ENCODE peak calls at places on chromosome 18, in five cellular contexts. One of them, this sample, is unnamed.

GRCh38 chr18:10419420-10420103 is 34.9 kb upstream of the APCDD1 start:
- DNase-seq in spleen: no peak
- DNase-seq in CD14-positive monocyte: no peak
- DNase-seq in choroid plexus epithelial cell: peak
- DNase-seq in AG04450: no peak
- DNase-seq in this sample: no peak

GRCh38 chr18:71707985-71708500 is 836.1 kb downstream of the CBLN2 start:
- DNase-seq in spleen: no peak
- DNase-seq in CD14-positive monocyte: no peak
- DNase-seq in choroid plexus epithelial cell: peak
- DNase-seq in AG04450: no peak
- DNase-seq in this sample: no peak

GRCh38 chr18:604771-605170 is 8.0 kb downstream of the CLUL1 start:
- DNase-seq in spleen: no peak
- DNase-seq in CD14-positive monocyte: no peak
- DNase-seq in choroid plexus epithelial cell: no peak
- DNase-seq in AG04450: no peak
- DNase-seq in this sample: no peak

GRCh38 chr18:3250237-3251107 is 2.9 kb downstream of the MYL12A start:
- DNase-seq in spleen: no peak
- DNase-seq in CD14-positive monocyte: no peak
- DNase-seq in choroid plexus epithelial cell: peak
- DNase-seq in AG04450: no peak
- DNase-seq in this sample: no peak

GRCh38 chr18:1917141-1917540 is 654.2 kb downstream of the METTL4 start:
- DNase-seq in spleen: no peak
- DNase-seq in CD14-positive monocyte: no peak
- DNase-seq in choroid plexus epithelial cell: no peak
- DNase-seq in AG04450: no peak
- DNase-seq in this sample: no peak

GRCh38 chr18:74040459-74041332 is 106.9 kb downstream of the FBXO15 start:
- DNase-seq in spleen: peak
- DNase-seq in CD14-positive monocyte: no peak
- DNase-seq in choroid plexus epithelial cell: peak
- DNase-seq in AG04450: no peak
- DNase-seq in this sample: no peak

GRCh38 chr18:62183578-62184195 is 3.2 kb downstream of the PIGN start:
- DNase-seq in spleen: no peak
- DNase-seq in CD14-positive monocyte: no peak
- DNase-seq in choroid plexus epithelial cell: peak
- DNase-seq in AG04450: peak
- DNase-seq in this sample: no peak

GRCh38 chr18:58438984-58439311 is 189.9 kb downstream of the ALPK2 start:
- DNase-seq in spleen: no peak
- DNase-seq in CD14-positive monocyte: no peak
- DNase-seq in choroid plexus epithelial cell: no peak
- DNase-seq in AG04450: no peak
- DNase-seq in this sample: no peak

GRCh38 chr18:69585696-69586095 is 185.0 kb downstream of the DOK6 start:
- DNase-seq in spleen: no peak
- DNase-seq in CD14-positive monocyte: no peak
- DNase-seq in choroid plexus epithelial cell: no peak
- DNase-seq in AG04450: no peak
- DNase-seq in this sample: no peak

GRCh38 chr18:57533399-57533884 is 53.1 kb downstream of the FECH start:
- DNase-seq in spleen: no peak
- DNase-seq in CD14-positive monocyte: no peak
- DNase-seq in choroid plexus epithelial cell: peak
- DNase-seq in AG04450: no peak
- DNase-seq in this sample: no peak

GRCh38 chr18:67217551-67218166 is 298.9 kb downstream of the DSEL start:
- DNase-seq in spleen: no peak
- DNase-seq in CD14-positive monocyte: no peak
- DNase-seq in choroid plexus epithelial cell: peak
- DNase-seq in AG04450: peak
- DNase-seq in this sample: no peak

GRCh38 chr18:77379976-77380375 is 130.3 kb downstream of the GALR1 start:
- DNase-seq in spleen: no peak
- DNase-seq in CD14-positive monocyte: no peak
- DNase-seq in choroid plexus epithelial cell: no peak
- DNase-seq in AG04450: no peak
- DNase-seq in this sample: no peak

GRCh38 chr18:58254873-58255511 is 211.0 kb downstream of the NEDD4L start:
- DNase-seq in spleen: no peak
- DNase-seq in CD14-positive monocyte: no peak
- DNase-seq in choroid plexus epithelial cell: peak
- DNase-seq in AG04450: no peak
- DNase-seq in this sample: no peak

GRCh38 chr18:79924814-79925655 is 26.4 kb downstream of the SLC66A2 start:
- DNase-seq in spleen: peak
- DNase-seq in CD14-positive monocyte: peak
- DNase-seq in choroid plexus epithelial cell: peak
- DNase-seq in AG04450: no peak
- DNase-seq in this sample: peak

DNA sequence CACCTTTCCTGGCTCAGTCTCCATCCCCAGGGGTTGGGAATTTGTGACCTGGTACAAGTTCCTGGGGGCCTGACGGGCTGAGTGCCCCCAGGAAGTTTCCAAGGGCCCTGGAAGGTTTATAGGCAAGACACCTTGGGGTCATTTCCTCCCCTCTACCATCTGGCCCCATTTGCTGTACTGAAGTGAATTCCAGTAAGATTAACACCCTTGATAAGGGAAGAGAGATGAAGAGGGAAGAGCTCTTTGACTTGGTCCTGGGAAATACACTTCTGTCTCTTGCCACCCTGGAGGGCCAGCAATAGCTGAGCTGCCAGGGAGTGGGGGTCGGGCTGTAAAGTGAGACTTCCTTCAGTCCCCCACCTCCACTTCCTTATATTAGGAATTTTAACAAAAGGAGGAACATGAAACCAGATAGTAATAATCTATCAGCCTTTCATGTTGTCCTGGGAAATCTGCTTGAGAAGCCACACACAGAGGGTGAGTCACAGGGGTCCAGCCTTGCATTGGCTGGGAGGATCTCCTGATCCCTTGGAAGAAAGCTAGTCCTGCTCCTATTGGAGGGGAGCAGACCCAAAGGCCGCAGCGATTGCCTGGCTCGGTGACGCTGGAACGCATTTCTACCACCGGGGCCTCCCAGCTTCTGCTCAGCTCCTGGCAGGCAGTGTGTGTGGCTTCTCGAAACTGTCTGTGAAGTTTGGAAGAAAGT is 87.4 kb downstream of the ACAA2 start:
- DNase-seq in spleen: no peak
- DNase-seq in CD14-positive monocyte: no peak
- DNase-seq in choroid plexus epithelial cell: peak
- DNase-seq in AG04450: peak
- DNase-seq in this sample: no peak
- TF ChIP-seq CTCF in spleen: no peak
- TF ChIP-seq CTCF in CD14-positive monocyte: no peak
- TF ChIP-seq CTCF in choroid plexus epithelial cell: peak
- TF ChIP-seq CTCF in AG04450: peak
- TF ChIP-seq CTCF in this sample: peak

DNA sequence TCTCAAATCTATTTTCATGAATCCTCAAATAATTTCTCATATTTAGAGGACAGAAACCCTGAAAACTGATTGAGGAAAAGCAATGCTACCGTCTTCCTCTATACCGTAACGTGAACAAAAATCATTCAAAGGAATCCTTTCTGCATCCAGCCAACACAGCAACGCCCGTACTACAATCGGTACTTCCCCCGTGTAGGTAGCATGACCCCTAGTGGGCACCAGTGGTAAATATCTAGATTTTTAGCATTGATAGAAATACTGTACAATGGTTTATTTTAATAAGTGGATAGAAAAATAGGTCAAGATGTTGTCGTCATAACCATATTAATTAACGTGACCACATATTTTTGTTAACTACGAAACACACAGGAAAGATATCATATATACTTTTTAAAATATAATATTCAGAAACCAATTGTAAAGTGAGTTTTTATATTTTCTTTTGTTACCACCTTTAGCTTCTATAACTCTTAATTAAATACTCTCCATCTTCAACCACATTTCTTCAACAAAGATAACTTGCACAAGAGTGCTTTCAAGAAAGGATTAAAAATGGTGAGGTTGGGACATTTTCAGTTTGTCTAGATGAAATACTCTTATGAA is 194.1 kb downstream of the SS18 start:
- DNase-seq in spleen: no peak
- DNase-seq in CD14-positive monocyte: no peak
- DNase-seq in choroid plexus epithelial cell: peak
- DNase-seq in AG04450: peak
- DNase-seq in this sample: no peak
- TF ChIP-seq CTCF in spleen: peak
- TF ChIP-seq CTCF in CD14-positive monocyte: peak
- TF ChIP-seq CTCF in choroid plexus epithelial cell: peak
- TF ChIP-seq CTCF in AG04450: peak
- TF ChIP-seq CTCF in this sample: peak

GRCh38 chr18:48974304-48975220 is 23.8 kb upstream of the SMAD7 start:
- DNase-seq in spleen: no peak
- DNase-seq in CD14-positive monocyte: no peak
- DNase-seq in choroid plexus epithelial cell: no peak
- DNase-seq in AG04450: no peak
- DNase-seq in this sample: no peak
- TF ChIP-seq CTCF in spleen: no peak
- TF ChIP-seq CTCF in CD14-positive monocyte: no peak
- TF ChIP-seq CTCF in choroid plexus epithelial cell: no peak
- TF ChIP-seq CTCF in AG04450: no peak
- TF ChIP-seq CTCF in this sample: peak

DNA sequence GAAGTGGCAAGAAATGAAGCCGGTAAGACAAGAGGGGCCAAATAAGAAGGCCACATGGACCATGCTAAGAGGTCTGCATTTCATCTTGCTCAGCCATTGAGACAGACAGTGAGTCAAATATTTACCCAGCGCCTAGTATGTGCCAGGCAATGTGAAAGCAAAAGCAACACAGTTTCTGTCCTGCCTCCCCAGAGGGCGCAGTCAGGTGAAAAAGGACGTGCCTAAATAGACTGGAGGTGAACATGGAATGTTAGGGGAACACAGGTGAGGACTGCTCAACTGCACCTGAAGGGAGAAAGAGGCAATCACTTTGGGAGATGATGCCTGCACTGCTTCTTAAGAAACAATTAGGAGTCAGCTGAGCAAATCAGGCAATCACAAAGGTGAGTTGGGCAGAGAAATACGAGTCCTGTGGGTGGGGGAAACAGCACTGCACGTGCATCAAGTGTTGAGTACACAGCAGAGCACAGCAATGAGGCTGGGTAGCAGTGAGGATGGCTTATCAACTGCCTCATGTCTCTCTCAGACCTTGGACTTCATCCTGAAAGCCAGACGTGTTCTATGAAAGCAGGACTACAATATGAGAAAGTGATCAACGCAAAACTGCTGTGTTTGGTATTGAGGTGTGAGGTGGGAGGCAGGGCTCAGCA is 218.3 kb upstream of the SMAD7 start:
- DNase-seq in spleen: no peak
- DNase-seq in CD14-positive monocyte: no peak
- DNase-seq in choroid plexus epithelial cell: no peak
- DNase-seq in AG04450: no peak
- DNase-seq in this sample: no peak
- TF ChIP-seq CTCF in spleen: no peak
- TF ChIP-seq CTCF in CD14-positive monocyte: no peak
- TF ChIP-seq CTCF in choroid plexus epithelial cell: no peak
- TF ChIP-seq CTCF in AG04450: no peak
- TF ChIP-seq CTCF in this sample: no peak

DNA sequence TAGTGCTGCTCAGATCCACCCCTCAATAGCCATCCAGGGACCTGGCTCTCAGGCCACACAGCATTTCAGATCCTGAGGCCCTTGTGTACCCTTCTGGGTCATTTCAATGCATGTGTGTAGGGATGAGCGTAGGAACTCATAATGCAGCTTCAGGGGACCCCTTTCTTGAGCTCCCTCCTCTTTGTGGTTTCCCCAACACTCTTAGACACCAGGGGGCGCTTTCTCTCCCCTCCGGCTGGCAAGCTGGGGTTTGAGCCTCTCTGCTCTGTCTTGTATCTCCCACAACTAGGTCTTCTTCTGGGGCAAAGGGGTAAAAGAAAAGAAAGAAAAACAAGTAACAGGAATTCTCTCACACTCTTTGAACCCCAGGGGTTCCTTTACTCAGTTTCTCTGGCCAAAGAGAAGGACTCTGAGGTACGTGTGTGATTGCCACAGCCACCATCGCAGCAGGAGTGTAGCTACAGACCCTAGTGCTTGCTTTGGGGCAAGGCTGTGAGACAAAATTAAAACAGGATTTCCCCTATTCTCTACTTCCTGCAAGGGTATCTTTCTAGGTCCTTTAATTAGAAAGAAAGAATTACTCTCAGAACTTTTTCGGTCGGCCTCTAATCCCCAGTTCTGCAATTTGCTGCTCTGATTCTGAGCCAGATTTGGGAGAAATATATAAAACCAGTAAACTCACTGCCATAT is 38.0 kb downstream of the CABYR start:
- DNase-seq in spleen: peak
- DNase-seq in CD14-positive monocyte: no peak
- DNase-seq in choroid plexus epithelial cell: peak
- DNase-seq in AG04450: peak
- DNase-seq in this sample: no peak
- TF ChIP-seq CTCF in spleen: peak
- TF ChIP-seq CTCF in CD14-positive monocyte: peak
- TF ChIP-seq CTCF in choroid plexus epithelial cell: peak
- TF ChIP-seq CTCF in AG04450: peak
- TF ChIP-seq CTCF in this sample: peak